ENCODE peak calls at places on chromosomes 7 and 10, in seven cellular contexts. N is tibial nerve, O is H9, Z is neuronal stem cell, J is colonic mucosa, D is HCT116, L is transverse colon. Q is an unnamed sample.

GRCh38 chr10:102781921-102782542 is 38.3 kb downstream of the WBP1L start:
- DNase-seq in J (no peak), N (no peak), O (no peak), L (no peak), Z (no peak), D (no peak), Q (no peak)

GRCh38 chr10:91335147-91335546 is 75.0 kb upstream of the HECTD2 start:
- DNase-seq in O (no peak), D (peak; percentile 22), Z (no peak), L (no peak), J (no peak), N (no peak), Q (no peak)

GRCh38 chr7:2081526-2082356 is 151.0 kb downstream of the MAD1L1 start:
- DNase-seq in N (no peak), J (no peak), O (no peak), D (no peak), Z (no peak), L (no peak), Q (no peak)

GRCh38 chr7:112383671-112384417 is 66.4 kb upstream of the IFRD1 start:
- DNase-seq in L (no peak), J (no peak), Z (peak; percentile 5), N (no peak), D (no peak), O (peak; percentile 39), Q (no peak)

GRCh38 chr7:114929570-114929969 is 7.7 kb downstream of the MDFIC start:
- DNase-seq in N (no peak), Z (no peak), L (no peak), D (no peak), O (no peak), J (no peak), Q (no peak)

GRCh38 chr7:67705850-67706249 is 709.2 kb downstream of the TYW1 start:
- DNase-seq in L (no peak), J (no peak), Z (no peak), N (no peak), O (no peak), D (no peak), Q (no peak)

GRCh38 chr7:158975526-158976467 is 119.4 kb downstream of the DYNC2I1 start:
- DNase-seq in O (peak; percentile 78), N (no peak), D (no peak), Z (no peak), L (peak; percentile 51), J (no peak), Q (no peak)

GRCh38 chr7:77506899-77507298 is 30.2 kb upstream of the PTPN12 start:
- DNase-seq in O (no peak), J (no peak), D (no peak), N (no peak), L (no peak), Z (no peak), Q (no peak)

GRCh38 chr7:13992621-13992982 is 3.1 kb upstream of the ETV1 start:
- DNase-seq in N (no peak), D (no peak), L (no peak), J (no peak), O (no peak), Z (no peak), Q (no peak)

GRCh38 chr7:77315102-77315501 is 101.0 kb downstream of the GSAP start:
- DNase-seq in L (no peak), O (no peak), D (no peak), Z (no peak), N (no peak), J (no peak), Q (no peak)

GRCh38 chr7:21939136-21939857 is 6.4 kb downstream of the CDCA7L start:
- DNase-seq in J (no peak), O (no peak), D (no peak), L (no peak), N (no peak), Z (no peak), Q (no peak)

GRCh38 chr10:3172081-3172445 is 519 bp downstream of the PITRM1 start:
- DNase-seq in O (no peak), J (peak; percentile 31), L (peak; percentile 31), D (peak; percentile 6), Z (no peak), N (no peak), Q (no peak)

GRCh38 chr10:69880301-69881081 is 78.8 kb downstream of the COL13A1 start:
- DNase-seq in L (no peak), N (no peak), D (no peak), Z (no peak), O (no peak), J (no peak), Q (no peak)

GRCh38 chr7:13130321-13130720 is 442.9 kb downstream of the ARL4A start:
- DNase-seq in N (no peak), L (no peak), O (no peak), D (no peak), J (no peak), Z (no peak), Q (no peak)

GRCh38 chr10:32207544-32207943 is 139.4 kb downstream of the EPC1 start:
- DNase-seq in J (peak; percentile 77), N (no peak), Z (no peak), D (peak; percentile 35), O (peak; percentile 54), L (peak; percentile 73), Q (peak; percentile 47)

GRCh38 chr10:79003183-79004100 is 65.3 kb upstream of the ZMIZ1 start:
- DNase-seq in J (no peak), O (no peak), L (no peak), N (no peak), Z (no peak), D (no peak), Q (no peak)

GRCh38 chr7:106563466-106564150 is 97.3 kb downstream of the CCDC71L start:
- DNase-seq in D (no peak), J (no peak), O (no peak), Z (no peak), L (no peak), N (no peak), Q (no peak)

GRCh38 chr7:151181011-151181431 is 6.0 kb downstream of the ASB10 start:
- DNase-seq in D (no peak), L (no peak), J (no peak), O (no peak), N (no peak), Z (no peak), Q (no peak)

GRCh38 chr7:767941-768729 is 41.1 kb upstream of the PRKAR1B start:
- DNase-seq in D (no peak), J (no peak), O (no peak), L (no peak), N (no peak), Z (no peak), Q (no peak)

GRCh38 chr7:770786-771185 is 43.7 kb upstream of the PRKAR1B start:
- DNase-seq in N (no peak), O (no peak), J (no peak), Z (no peak), D (no peak), L (no peak), Q (no peak)

GRCh38 chr7:770336-770735 is 43.3 kb upstream of the PRKAR1B start:
- DNase-seq in D (no peak), O (no peak), N (no peak), Z (no peak), J (no peak), L (no peak), Q (no peak)

GRCh38 chr7:767580-767940 is 40.5 kb upstream of the PRKAR1B start:
- DNase-seq in J (no peak), N (no peak), D (no peak), Z (no peak), L (no peak), O (no peak), Q (peak; percentile 71)

GRCh38 chr7:768881-769504 is 41.9 kb upstream of the PRKAR1B start:
- DNase-seq in O (peak; percentile 63), Z (peak; percentile 18), N (no peak), D (no peak), J (no peak), L (no peak), Q (no peak)
- H3K27ac ChIP-seq in O (no peak overlapping the region), Z (no peak overlapping the region), N (peak overlapping the region; percentile 47), D (no peak overlapping the region), J (no peak overlapping the region), L (no peak overlapping the region), Q (no peak overlapping the region)

DNA sequence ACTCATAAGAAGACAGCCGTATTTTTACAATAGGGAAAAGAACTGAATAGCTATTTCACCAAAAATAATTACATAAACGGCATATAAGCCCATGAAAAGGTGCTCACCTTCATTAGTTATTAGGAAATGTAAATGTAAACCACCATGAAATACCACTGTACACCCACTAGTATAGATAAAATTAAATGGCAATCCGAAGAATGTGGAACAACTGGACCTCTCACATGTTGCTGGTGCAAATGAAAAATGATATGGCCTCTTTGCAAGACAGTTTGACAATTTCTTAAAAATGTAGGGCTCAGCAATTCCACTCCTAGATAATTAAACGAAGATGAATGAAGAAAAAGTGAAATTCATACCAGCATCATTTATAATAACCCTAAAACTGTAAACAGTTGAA is 91.8 kb downstream of the MAPK8 start:
- DNase-seq in D (no peak), L (no peak), J (no peak), N (no peak), Z (no peak), O (no peak), Q (no peak)
- H3K4me1 ChIP-seq in D (peaks cover 4% of the 10 kb centered on the region), L (no peaks in the 10 kb centered on the region), J (no peaks in the 10 kb centered on the region), N (peaks cover 18% of the 10 kb centered on the region), Z (peaks cover 9% of the 10 kb centered on the region), O (peaks cover 7% of the 10 kb centered on the region), Q (no peaks in the 10 kb centered on the region)

GRCh38 chr7:35504365-35504764 is 190.6 kb downstream of the HERPUD2 start:
- DNase-seq in D (no peak), L (no peak), Z (no peak), N (no peak), J (no peak), O (no peak), Q (no peak)

GRCh38 chr7:35499226-35499625 is 195.7 kb downstream of the HERPUD2 start:
- DNase-seq in O (no peak), L (no peak), J (no peak), Z (no peak), N (no peak), D (no peak), Q (no peak)

GRCh38 chr7:35508623-35509400 is 186.1 kb downstream of the HERPUD2 start:
- DNase-seq in Z (no peak), J (no peak), O (no peak), L (no peak), D (no peak), N (no peak), Q (no peak)

DNA sequence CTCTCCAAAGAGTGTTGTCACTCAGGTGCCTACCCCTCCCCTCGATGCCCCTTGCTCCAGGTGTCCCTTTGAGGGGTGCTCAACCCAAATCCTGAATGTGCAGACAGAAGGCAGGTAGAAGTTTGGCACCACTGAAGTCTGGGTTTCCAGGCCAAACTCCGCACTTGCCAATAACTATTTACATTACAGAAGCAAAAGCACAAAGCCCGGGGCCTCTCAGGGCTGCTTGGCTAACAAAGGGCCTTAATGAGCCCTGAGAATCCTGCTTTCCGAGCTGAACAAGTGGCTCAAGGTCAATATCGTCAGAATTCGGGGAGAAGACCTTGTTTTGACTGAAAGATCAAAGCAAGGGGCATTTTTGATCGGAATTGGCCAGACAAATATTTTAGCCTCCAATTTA is 189.9 kb downstream of the HERPUD2 start:
- DNase-seq in O (peak; percentile 40), Z (no peak), D (no peak), J (no peak), L (no peak), N (no peak), Q (peak; percentile 7)
- H3K27ac ChIP-seq in O (no peak overlapping the region), Z (no peak overlapping the region), D (no peak overlapping the region), J (no peak overlapping the region), L (no peak overlapping the region), N (no peak overlapping the region), Q (no peak overlapping the region)

DNA sequence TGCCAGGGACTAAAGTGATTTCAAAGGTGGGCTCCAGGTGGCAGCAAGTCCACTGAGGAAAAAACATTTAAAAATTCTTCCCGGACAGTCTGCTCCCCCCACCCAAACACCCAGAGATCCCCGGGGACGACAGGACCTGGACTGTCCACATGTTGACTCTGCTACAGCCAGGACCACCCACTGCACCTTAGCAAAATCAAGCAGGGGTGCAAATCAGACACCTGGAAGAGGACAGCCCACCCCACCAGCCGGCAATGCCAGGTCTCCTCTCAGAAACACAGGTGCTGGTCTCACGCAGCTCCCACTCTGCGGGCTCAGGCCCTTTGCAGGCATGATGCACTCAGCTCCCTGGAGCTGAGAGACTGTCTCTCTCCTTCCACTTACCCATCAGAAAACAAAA is 251.9 kb downstream of the TNS3 start:
- DNase-seq in N (no peak), L (no peak), D (no peak), Z (no peak), J (no peak), O (no peak), Q (no peak)
- H3K4me1 ChIP-seq in N (peaks cover 95% of the 10 kb centered on the region), L (peaks cover 32% of the 10 kb centered on the region), D (peaks cover 3% of the 10 kb centered on the region), Z (peaks cover 34% of the 10 kb centered on the region), J (peaks cover 16% of the 10 kb centered on the region), O (peaks cover 18% of the 10 kb centered on the region), Q (peaks cover 11% of the 10 kb centered on the region)